ENCODE peak calls at places on chromosome X, in four cellular contexts. One of them, this sample, is unnamed.

GRCh38 chrX:72128881-72129280 is 2.8 kb downstream of the RTL5 start:
- DNase-seq in LNCaP clone FGC: no peak
- DNase-seq in endothelial cell of umbilical vein: no peak
- DNase-seq in mammary epithelial cell: no peak
- DNase-seq in this sample: no peak

GRCh38 chrX:72038016-72038415 is 93.7 kb downstream of the RTL5 start:
- DNase-seq in endothelial cell of umbilical vein: no peak
- DNase-seq in mammary epithelial cell: no peak
- DNase-seq in LNCaP clone FGC: no peak
- DNase-seq in this sample: no peak

GRCh38 chrX:41481264-41482109 is 34.3 kb downstream of the NYX start:
- DNase-seq in endothelial cell of umbilical vein: peak
- DNase-seq in LNCaP clone FGC: no peak
- DNase-seq in mammary epithelial cell: no peak
- DNase-seq in this sample: no peak

GRCh38 chrX:149984411-149984810 is 46.1 kb upstream of the EOLA2 start:
- DNase-seq in LNCaP clone FGC: no peak
- DNase-seq in mammary epithelial cell: no peak
- DNase-seq in endothelial cell of umbilical vein: no peak
- DNase-seq in this sample: no peak

GRCh38 chrX:23386726-23387125 is 52.1 kb downstream of the PTCHD1 start:
- DNase-seq in mammary epithelial cell: no peak
- DNase-seq in endothelial cell of umbilical vein: no peak
- DNase-seq in LNCaP clone FGC: no peak
- DNase-seq in this sample: no peak

GRCh38 chrX:66616944-66617343 is 21.9 kb downstream of the EDA2R start:
- DNase-seq in LNCaP clone FGC: no peak
- DNase-seq in mammary epithelial cell: no peak
- DNase-seq in endothelial cell of umbilical vein: no peak
- DNase-seq in this sample: no peak

GRCh38 chrX:39047174-39047573 is 245.9 kb downstream of the MID1IP1 start:
- DNase-seq in mammary epithelial cell: no peak
- DNase-seq in endothelial cell of umbilical vein: no peak
- DNase-seq in LNCaP clone FGC: no peak
- DNase-seq in this sample: no peak

GRCh38 chrX:107825698-107826285 is at the start of gene MID2:
- DNase-seq in LNCaP clone FGC: peak
- DNase-seq in mammary epithelial cell: peak
- DNase-seq in endothelial cell of umbilical vein: peak
- DNase-seq in this sample: peak

GRCh38 chrX:47193475-47194241 is at the start of gene UBA1:
- DNase-seq in LNCaP clone FGC: peak
- DNase-seq in mammary epithelial cell: peak
- DNase-seq in endothelial cell of umbilical vein: peak
- DNase-seq in this sample: peak

GRCh38 chrX:74498924-74499323 is 77.6 kb downstream of the SLC16A2 start:
- DNase-seq in mammary epithelial cell: no peak
- DNase-seq in LNCaP clone FGC: no peak
- DNase-seq in endothelial cell of umbilical vein: no peak
- DNase-seq in this sample: no peak

GRCh38 chrX:108947205-108947604 is 210.8 kb upstream of the IRS4 start:
- DNase-seq in mammary epithelial cell: no peak
- DNase-seq in LNCaP clone FGC: no peak
- DNase-seq in endothelial cell of umbilical vein: no peak
- DNase-seq in this sample: no peak

GRCh38 chrX:2664497-2664896 is 26.6 kb upstream of the CD99 start:
- DNase-seq in LNCaP clone FGC: no peak
- DNase-seq in endothelial cell of umbilical vein: no peak
- DNase-seq in mammary epithelial cell: no peak
- DNase-seq in this sample: no peak

GRCh38 chrX:148976571-148976970 is 476.2 kb downstream of the AFF2 start:
- DNase-seq in LNCaP clone FGC: no peak
- DNase-seq in endothelial cell of umbilical vein: no peak
- DNase-seq in mammary epithelial cell: no peak
- DNase-seq in this sample: no peak

GRCh38 chrX:53435997-53436396 is 1.8 kb upstream of the HSD17B10 start:
- DNase-seq in LNCaP clone FGC: peak
- DNase-seq in endothelial cell of umbilical vein: peak
- DNase-seq in mammary epithelial cell: peak
- DNase-seq in this sample: peak

GRCh38 chrX:3145716-3146115 is 104.4 kb downstream of the ARSF start:
- DNase-seq in mammary epithelial cell: no peak
- DNase-seq in LNCaP clone FGC: no peak
- DNase-seq in endothelial cell of umbilical vein: no peak
- DNase-seq in this sample: no peak

GRCh38 chrX:16981980-16982379 is 35.5 kb downstream of the REPS2 start:
- DNase-seq in endothelial cell of umbilical vein: no peak
- DNase-seq in mammary epithelial cell: no peak
- DNase-seq in LNCaP clone FGC: no peak
- DNase-seq in this sample: no peak

GRCh38 chrX:103918050-103918449 is 44.4 kb upstream of the TMSB15B start:
- DNase-seq in endothelial cell of umbilical vein: peak
- DNase-seq in LNCaP clone FGC: no peak
- DNase-seq in mammary epithelial cell: peak
- DNase-seq in this sample: peak

GRCh38 chrX:123217077-123217476 is 33.0 kb downstream of the GRIA3 start:
- DNase-seq in mammary epithelial cell: no peak
- DNase-seq in LNCaP clone FGC: no peak
- DNase-seq in endothelial cell of umbilical vein: no peak
- DNase-seq in this sample: no peak

GRCh38 chrX:150236304-150236703 is 126.8 kb upstream of the MAMLD1 start:
- DNase-seq in LNCaP clone FGC: no peak
- DNase-seq in mammary epithelial cell: peak
- DNase-seq in endothelial cell of umbilical vein: no peak
- DNase-seq in this sample: no peak

GRCh38 chrX:56783450-56783831 is 54.4 kb downstream of the NBDY start:
- DNase-seq in LNCaP clone FGC: no peak
- DNase-seq in endothelial cell of umbilical vein: no peak
- DNase-seq in mammary epithelial cell: peak
- DNase-seq in this sample: no peak

GRCh38 chrX:139079789-139080188 is 368.3 kb upstream of the FGF13 start:
- DNase-seq in endothelial cell of umbilical vein: no peak
- DNase-seq in LNCaP clone FGC: no peak
- DNase-seq in mammary epithelial cell: no peak
- DNase-seq in this sample: no peak

GRCh38 chrX:150032742-150033141 is 94.5 kb upstream of the EOLA2 start:
- DNase-seq in mammary epithelial cell: peak
- DNase-seq in LNCaP clone FGC: no peak
- DNase-seq in endothelial cell of umbilical vein: peak
- DNase-seq in this sample: no peak

GRCh38 chrX:95152810-95153209 is 1478.8 kb downstream of the FAM133A start:
- DNase-seq in mammary epithelial cell: no peak
- DNase-seq in LNCaP clone FGC: no peak
- DNase-seq in endothelial cell of umbilical vein: no peak
- DNase-seq in this sample: no peak

GRCh38 chrX:23832750-23833149 is 49.8 kb downstream of the SAT1 start:
- DNase-seq in mammary epithelial cell: no peak
- DNase-seq in LNCaP clone FGC: no peak
- DNase-seq in endothelial cell of umbilical vein: no peak
- DNase-seq in this sample: no peak

GRCh38 chrX:65667503-65668355 is at the start of gene MSN:
- DNase-seq in mammary epithelial cell: peak
- DNase-seq in endothelial cell of umbilical vein: peak
- DNase-seq in LNCaP clone FGC: no peak
- DNase-seq in this sample: peak

GRCh38 chrX:40299028-40299479 is 201.3 kb upstream of the BCOR start:
- DNase-seq in endothelial cell of umbilical vein: peak
- DNase-seq in LNCaP clone FGC: no peak
- DNase-seq in mammary epithelial cell: no peak
- DNase-seq in this sample: no peak

GRCh38 chrX:40576291-40576690 is 4.5 kb upstream of the ATP6AP2 start:
- DNase-seq in mammary epithelial cell: no peak
- DNase-seq in LNCaP clone FGC: no peak
- DNase-seq in endothelial cell of umbilical vein: no peak
- DNase-seq in this sample: no peak

GRCh38 chrX:130179170-130179569 is 7.4 kb downstream of the RAB33A start:
- DNase-seq in mammary epithelial cell: no peak
- DNase-seq in LNCaP clone FGC: no peak
- DNase-seq in endothelial cell of umbilical vein: no peak
- DNase-seq in this sample: no peak

GRCh38 chrX:43963726-43964125 is 9.5 kb downstream of the NDP start:
- DNase-seq in mammary epithelial cell: no peak
- DNase-seq in endothelial cell of umbilical vein: no peak
- DNase-seq in LNCaP clone FGC: no peak
- DNase-seq in this sample: no peak

GRCh38 chrX:154006965-154007364 is 12.7 kb downstream of the IRAK1 start:
- DNase-seq in endothelial cell of umbilical vein: no peak
- DNase-seq in mammary epithelial cell: no peak
- DNase-seq in LNCaP clone FGC: no peak
- DNase-seq in this sample: no peak

GRCh38 chrX:109709129-109709631 is 23.9 kb downstream of the ACSL4 start:
- DNase-seq in endothelial cell of umbilical vein: peak
- DNase-seq in mammary epithelial cell: peak
- DNase-seq in LNCaP clone FGC: no peak
- DNase-seq in this sample: no peak

GRCh38 chrX:1554469-1555210 is 17.7 kb upstream of the P2RY8 start:
- DNase-seq in LNCaP clone FGC: no peak
- DNase-seq in mammary epithelial cell: no peak
- DNase-seq in endothelial cell of umbilical vein: no peak
- DNase-seq in this sample: no peak

GRCh38 chrX:32825009-32825408 is 386.3 kb downstream of the DMD start:
- DNase-seq in endothelial cell of umbilical vein: no peak
- DNase-seq in mammary epithelial cell: no peak
- DNase-seq in LNCaP clone FGC: no peak
- DNase-seq in this sample: no peak

GRCh38 chrX:55336176-55336575 is 71.5 kb upstream of the PAGE3 start:
- DNase-seq in LNCaP clone FGC: no peak
- DNase-seq in mammary epithelial cell: no peak
- DNase-seq in endothelial cell of umbilical vein: no peak
- DNase-seq in this sample: no peak

GRCh38 chrX:3175659-3176438 is 134.6 kb downstream of the ARSF start:
- DNase-seq in mammary epithelial cell: no peak
- DNase-seq in LNCaP clone FGC: no peak
- DNase-seq in endothelial cell of umbilical vein: no peak
- DNase-seq in this sample: no peak

GRCh38 chrX:1582686-1583437 is 8.5 kb upstream of the AKAP17A start:
- DNase-seq in mammary epithelial cell: peak
- DNase-seq in endothelial cell of umbilical vein: no peak
- DNase-seq in LNCaP clone FGC: no peak
- DNase-seq in this sample: no peak

GRCh38 chrX:84168095-84168494 is 19.9 kb downstream of the RPS6KA6 start:
- DNase-seq in LNCaP clone FGC: no peak
- DNase-seq in mammary epithelial cell: peak
- DNase-seq in endothelial cell of umbilical vein: peak
- DNase-seq in this sample: no peak

GRCh38 chrX:85112270-85112669 is 108.6 kb downstream of the APOOL start:
- DNase-seq in LNCaP clone FGC: no peak
- DNase-seq in mammary epithelial cell: no peak
- DNase-seq in endothelial cell of umbilical vein: no peak
- DNase-seq in this sample: no peak

GRCh38 chrX:40091691-40092421 is 5.9 kb downstream of the BCOR start:
- DNase-seq in LNCaP clone FGC: no peak
- DNase-seq in endothelial cell of umbilical vein: no peak
- DNase-seq in mammary epithelial cell: no peak
- DNase-seq in this sample: no peak

DNA sequence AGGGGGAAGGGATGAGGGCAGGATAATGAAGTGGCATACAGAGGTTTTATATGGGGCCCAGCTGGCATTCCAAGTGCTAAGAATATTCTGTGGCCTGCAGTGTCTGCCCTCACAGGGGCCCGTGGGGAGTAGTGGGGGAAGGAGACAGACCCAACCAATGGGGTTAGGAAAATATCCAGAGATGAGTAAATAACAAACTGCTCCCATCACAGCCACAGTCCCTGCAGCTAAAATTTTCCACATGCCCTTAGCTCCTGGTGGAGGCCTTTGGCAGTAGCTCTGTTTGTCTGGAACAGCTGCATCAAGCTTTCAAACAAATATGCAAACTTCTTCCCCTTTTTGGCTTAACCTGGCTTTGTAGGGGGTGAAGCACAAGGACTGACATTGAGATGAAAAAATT is 3.1 kb downstream of the SRPX2 start:
- DNase-seq in LNCaP clone FGC: no peak
- DNase-seq in endothelial cell of umbilical vein: peak
- DNase-seq in mammary epithelial cell: no peak
- DNase-seq in this sample: no peak
- TF ChIP-seq CTCF in LNCaP clone FGC: no peak
- TF ChIP-seq CTCF in endothelial cell of umbilical vein: no peak
- TF ChIP-seq CTCF in mammary epithelial cell: no peak
- TF ChIP-seq CTCF in this sample: no peak

DNA sequence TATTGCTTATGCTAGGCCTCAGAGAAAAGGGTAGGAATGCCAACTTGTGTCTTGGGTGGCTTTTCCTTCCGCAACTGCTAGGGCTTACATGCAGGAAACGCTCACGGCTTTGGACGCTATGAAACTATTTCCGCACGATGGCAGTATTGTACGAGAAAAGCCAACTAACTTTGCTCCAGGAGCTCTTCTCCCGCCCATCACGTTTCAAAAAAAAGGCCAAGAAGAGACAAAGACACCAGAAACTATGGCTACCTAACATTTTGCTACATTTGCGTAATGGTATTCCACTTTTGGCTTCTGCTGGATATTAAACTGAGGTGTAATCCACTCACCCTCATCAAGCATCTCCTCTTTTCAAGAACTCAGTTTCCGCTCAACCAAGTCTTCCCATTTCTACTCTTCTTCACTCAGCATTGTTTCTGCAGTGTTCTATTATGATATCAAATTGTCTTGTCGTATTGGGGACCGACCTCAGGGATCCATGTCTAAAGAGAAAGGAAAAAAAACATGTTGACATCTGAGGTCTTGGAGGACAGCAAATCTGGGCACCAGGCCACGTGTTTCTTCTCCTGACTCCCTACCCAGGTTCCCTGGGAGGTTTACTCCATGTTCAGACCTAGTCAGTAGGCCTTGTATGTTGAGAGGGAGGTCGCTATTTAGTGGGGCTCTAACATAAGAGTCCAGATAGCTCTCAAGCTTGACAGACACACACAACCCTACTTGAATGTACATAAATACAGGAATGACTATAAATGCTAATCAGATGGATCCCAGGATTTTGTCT is 239.4 kb upstream of the STK26 start:
- DNase-seq in LNCaP clone FGC: peak
- DNase-seq in mammary epithelial cell: peak
- DNase-seq in endothelial cell of umbilical vein: no peak
- DNase-seq in this sample: no peak
- TF ChIP-seq CTCF in LNCaP clone FGC: peak
- TF ChIP-seq CTCF in mammary epithelial cell: peak
- TF ChIP-seq CTCF in endothelial cell of umbilical vein: no peak
- TF ChIP-seq CTCF in this sample: no peak

GRCh38 chrX:25034889-25035288 is 19.1 kb upstream of the ARX start:
- DNase-seq in LNCaP clone FGC: no peak
- DNase-seq in endothelial cell of umbilical vein: no peak
- DNase-seq in mammary epithelial cell: no peak
- DNase-seq in this sample: no peak
- TF ChIP-seq CTCF in LNCaP clone FGC: peak
- TF ChIP-seq CTCF in endothelial cell of umbilical vein: no peak
- TF ChIP-seq CTCF in mammary epithelial cell: no peak
- TF ChIP-seq CTCF in this sample: no peak

GRCh38 chrX:115966920-115967319 is 203.6 kb upstream of the AGTR2 start:
- DNase-seq in mammary epithelial cell: no peak
- DNase-seq in LNCaP clone FGC: no peak
- DNase-seq in endothelial cell of umbilical vein: no peak
- DNase-seq in this sample: no peak

GRCh38 chrX:115972717-115973116 is 197.8 kb upstream of the AGTR2 start:
- DNase-seq in LNCaP clone FGC: no peak
- DNase-seq in mammary epithelial cell: no peak
- DNase-seq in endothelial cell of umbilical vein: no peak
- DNase-seq in this sample: no peak

GRCh38 chrX:115970718-115971117 is 199.8 kb upstream of the AGTR2 start:
- DNase-seq in mammary epithelial cell: no peak
- DNase-seq in endothelial cell of umbilical vein: no peak
- DNase-seq in LNCaP clone FGC: no peak
- DNase-seq in this sample: no peak

GRCh38 chrX:115968436-115969252 is 201.9 kb upstream of the AGTR2 start:
- DNase-seq in mammary epithelial cell: peak
- DNase-seq in endothelial cell of umbilical vein: peak
- DNase-seq in LNCaP clone FGC: no peak
- DNase-seq in this sample: no peak
- TF ChIP-seq CTCF in mammary epithelial cell: no peak
- TF ChIP-seq CTCF in endothelial cell of umbilical vein: no peak
- TF ChIP-seq CTCF in LNCaP clone FGC: no peak
- TF ChIP-seq CTCF in this sample: no peak

This sample was measured in natural killer cell.